ENCODE peak calls at places on chromosomes 7 and 10, in seven cellular contexts. O is choroid plexus epithelial cell, X is fibroblast of the aortic adventitia, F is AG10803, R is lower leg skin, T is A673, C is mucosa of descending colon. W is an unnamed sample.

GRCh38 chr10:47088656-47089354 is 177.6 kb downstream of the PTPN20 start:
- DNase-seq in O (no peak), T (no peak), X (no peak), R (no peak), C (no peak), F (no peak), W (no peak)

GRCh38 chr7:58086461-58086860 is 636.5 kb downstream of the ZNF716 start:
- DNase-seq in O (no peak), T (no peak), R (peak; percentile 70), F (no peak), C (no peak), X (no peak), W (no peak)

GRCh38 chr10:101236376-101237079 is 7.3 kb upstream of the LBX1 start:
- DNase-seq in F (no peak), T (peak; percentile 44), R (no peak), O (no peak), C (no peak), X (no peak), W (no peak)

GRCh38 chr10:69123306-69123746 is 652 bp upstream of the VPS26A start:
- DNase-seq in X (peak; percentile 72), T (peak; percentile 77), O (peak; percentile 80), R (no peak), F (peak; percentile 60), C (no peak), W (peak; percentile 75)

GRCh38 chr7:141333459-141333858 is 217.8 kb upstream of the AGK start:
- DNase-seq in T (no peak), F (no peak), R (no peak), X (no peak), C (no peak), O (no peak), W (no peak)

GRCh38 chr7:5549096-5549896 is 125.7 kb upstream of the TNRC18 start:
- DNase-seq in X (peak; percentile 83), F (peak; percentile 55), R (peak; percentile 94), T (peak; percentile 39), O (peak; percentile 44), C (peak; percentile 88), W (peak; percentile 62)

GRCh38 chr10:75974080-75974479 is 542.7 kb downstream of the LRMDA start:
- DNase-seq in O (no peak), R (no peak), T (no peak), F (no peak), X (no peak), C (no peak), W (no peak)

GRCh38 chr10:129193148-129193547 is 273.9 kb upstream of the MGMT start:
- DNase-seq in C (no peak), X (peak; percentile 5), O (no peak), R (no peak), F (no peak), T (peak; percentile 44), W (no peak)

GRCh38 chr10:33772370-33773331 is 438.2 kb upstream of the NRP1 start:
- DNase-seq in X (peak; percentile 46), O (peak; percentile 23), F (peak; percentile 3), C (no peak), T (peak; percentile 10), R (no peak), W (peak; percentile 24)

GRCh38 chr7:138625849-138626230 is 75.3 kb downstream of the SVOPL start:
- DNase-seq in X (no peak), F (no peak), R (no peak), O (no peak), C (no peak), T (peak; percentile 18), W (no peak)

GRCh38 chr10:58898854-58899573 is 277.4 kb upstream of the PHYHIPL start:
- DNase-seq in O (no peak), X (no peak), C (no peak), F (no peak), T (no peak), R (no peak), W (no peak)

GRCh38 chr10:74231375-74231774 is 80.4 kb downstream of the ADK start:
- DNase-seq in C (no peak), R (no peak), O (peak; percentile 83), T (no peak), X (peak; percentile 37), F (no peak), W (peak; percentile 62)

GRCh38 chr7:105816954-105817615 is 59.3 kb downstream of the ATXN7L1 start:
- DNase-seq in O (no peak), T (no peak), F (peak; percentile 21), C (no peak), X (no peak), R (no peak), W (no peak)

GRCh38 chr7:152859781-152860191 is 100.2 kb downstream of the ACTR3B start:
- DNase-seq in O (peak; percentile 17), F (no peak), X (no peak), C (no peak), R (peak; percentile 39), T (peak; percentile 43), W (no peak)

GRCh38 chr7:107622429-107622828 is 38.2 kb upstream of the SLC26A4 start:
- DNase-seq in C (no peak), O (peak; percentile 91), X (peak; percentile 45), T (peak; percentile 12), R (no peak), F (peak; percentile 88), W (peak; percentile 88)

GRCh38 chr10:110323503-110323902 is 18.8 kb upstream of the SMNDC1 start:
- DNase-seq in R (no peak), F (peak; percentile 87), C (no peak), X (peak; percentile 77), T (no peak), O (peak; percentile 82), W (peak; percentile 87)

GRCh38 chr10:116748041-116748440 is 5.7 kb upstream of the HSPA12A start:
- DNase-seq in F (peak; percentile 63), C (no peak), X (peak; percentile 57), R (no peak), O (peak; percentile 75), T (no peak), W (peak; percentile 58)

GRCh38 chr10:110387983-110388681 is 83.4 kb upstream of the SMNDC1 start:
- DNase-seq in F (no peak), O (no peak), T (no peak), R (no peak), X (peak; percentile 33), C (no peak), W (peak; percentile 41)

GRCh38 chr7:39948932-39949928 is 826 bp upstream of the CDK13 start:
- DNase-seq in F (peak; percentile 100), O (peak; percentile 100), R (peak; percentile 99), X (peak; percentile 99), C (peak; percentile 99), T (peak; percentile 100), W (peak; percentile 100)
- TF ChIP-seq CTCF in F (no peak), O (peak; percentile 1), R (no peak), X (no peak), C (peak; percentile 26), T (no peak), W (no peak)

GRCh38 chr7:130958846-130959245 is 224.8 kb upstream of the KLF14 start:
- DNase-seq in R (no peak), T (no peak), F (no peak), O (no peak), C (no peak), X (peak; percentile 29), W (no peak)
- H3K4me3 ChIP-seq in R (no peak overlapping the region), T (peak overlapping the region; percentile 61), F (peak overlapping the region; percentile 56), O (no peak overlapping the region), C (no peak overlapping the region), X (peak overlapping the region; percentile 34), W (no peak overlapping the region)

GRCh38 chr10:120221873-120222485 is 235.0 kb upstream of the PLPP4 start:
- DNase-seq in X (peak; percentile 70), T (peak; percentile 74), C (no peak), O (peak; percentile 79), R (no peak), F (peak; percentile 55), W (peak; percentile 51)
- TF ChIP-seq CTCF in X (peak; percentile 68), T (peak; percentile 63), C (peak; percentile 24), O (peak; percentile 76), R (no peak), F (peak; percentile 74), W (peak; percentile 49)

GRCh38 chr7:134891262-134892001 is 94.9 kb upstream of the AGBL3 start:
- DNase-seq in C (peak; percentile 61), X (peak; percentile 99), F (peak; percentile 93), O (peak; percentile 98), R (peak; percentile 95), T (peak; percentile 92), W (peak; percentile 99)
- H3K4me3 ChIP-seq in C (no peak overlapping the region), X (peak overlapping the region; percentile 73), F (peak overlapping the region; percentile 65), O (peak overlapping the region; percentile 67), R (peak overlapping the region; percentile 16), T (peak overlapping the region; percentile 64), W (peak overlapping the region; percentile 71)

GRCh38 chr10:1227505-1228402 is 171.6 kb downstream of the WDR37 start:
- DNase-seq in R (no peak), T (no peak), C (no peak), F (no peak), X (no peak), O (peak; percentile 1), W (no peak)
- TF ChIP-seq CTCF in R (no peak), T (peak; percentile 17), C (no peak), F (no peak), X (no peak), O (no peak), W (no peak)

GRCh38 chr7:2637066-2637471 is 5.3 kb downstream of the TTYH3 start:
- DNase-seq in X (no peak), O (no peak), T (no peak), C (no peak), F (no peak), R (no peak), W (no peak)
- H3K4me3 ChIP-seq in X (no peak overlapping the region), O (no peak overlapping the region), T (no peak overlapping the region), C (no peak overlapping the region), F (no peak overlapping the region), R (no peak overlapping the region), W (no peak overlapping the region)

DNA sequence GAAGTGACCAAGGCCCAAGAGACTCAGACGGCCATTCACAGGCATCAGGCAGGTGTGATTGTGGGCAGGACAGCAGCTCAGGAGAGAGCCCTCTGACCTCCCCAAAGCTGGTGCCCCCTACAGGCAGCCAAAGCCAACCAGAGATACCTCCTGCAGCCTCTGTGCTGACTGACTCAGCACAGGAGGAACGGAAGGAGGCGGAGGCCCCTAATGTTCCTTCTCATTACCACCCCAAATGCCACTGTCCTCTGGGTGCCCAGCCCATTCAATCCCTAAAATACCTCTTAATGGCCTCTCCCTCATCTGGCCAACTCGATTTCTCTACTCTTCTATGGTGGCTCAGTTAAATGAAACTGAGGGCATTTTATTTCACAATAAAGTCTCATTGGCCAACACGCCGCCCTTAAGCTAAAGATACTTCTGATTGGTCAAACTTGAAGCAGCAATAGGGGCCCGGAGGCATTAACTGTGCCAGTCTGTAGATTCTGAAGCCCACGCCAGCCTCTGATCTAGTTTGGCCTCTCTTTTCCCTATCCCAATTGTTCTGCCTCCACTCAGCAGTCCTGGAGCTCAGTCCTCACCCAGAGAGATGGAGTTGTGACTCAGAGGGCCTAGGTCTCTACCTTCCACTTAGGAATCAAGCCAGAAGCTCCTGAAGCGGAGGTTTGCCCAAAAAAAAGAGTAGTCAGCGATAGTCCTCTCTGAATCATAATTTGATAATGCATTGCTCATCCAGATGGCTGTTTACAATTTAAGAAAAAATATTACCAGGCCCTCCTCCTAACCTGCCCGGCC is 1.2 kb downstream of the CYREN start:
- DNase-seq in F (peak; percentile 20), R (peak; percentile 82), C (peak; percentile 72), X (peak; percentile 59), T (peak; percentile 35), O (peak; percentile 42), W (peak; percentile 27)
- TF ChIP-seq CTCF in F (peak; percentile 51), R (no peak), C (no peak), X (peak; percentile 38), T (peak; percentile 56), O (peak; percentile 58), W (peak; percentile 31)